ENCODE peak calls at places on chromosomes 11 and 22, in ten cellular contexts. One of them, this sample, is unnamed.

GRCh38 chr22:20146777-20147176 is 4.1 kb downstream of the CCDC188 start:
- DNase-seq in tibial nerve: no peak
- DNase-seq in GM12891: peak; percentile 63
- DNase-seq in A549: no peak
- DNase-seq in uterus: no peak
- DNase-seq in sigmoid colon: no peak
- DNase-seq in testis: no peak
- DNase-seq in H54: no peak
- DNase-seq in heart left ventricle: no peak
- DNase-seq in body of pancreas: no peak
- DNase-seq in this sample: no peak

GRCh38 chr11:104999716-105000115 is 23.3 kb downstream of the CASP5 start:
- DNase-seq in heart left ventricle: no peak
- DNase-seq in GM12891: no peak
- DNase-seq in sigmoid colon: no peak
- DNase-seq in body of pancreas: no peak
- DNase-seq in H54: no peak
- DNase-seq in testis: no peak
- DNase-seq in A549: no peak
- DNase-seq in tibial nerve: no peak
- DNase-seq in uterus: no peak
- DNase-seq in this sample: no peak

GRCh38 chr11:86205415-86206268 is 38.9 kb upstream of the EED start:
- DNase-seq in A549: no peak
- DNase-seq in uterus: no peak
- DNase-seq in tibial nerve: peak; percentile 24
- DNase-seq in GM12891: no peak
- DNase-seq in H54: no peak
- DNase-seq in testis: no peak
- DNase-seq in heart left ventricle: no peak
- DNase-seq in sigmoid colon: no peak
- DNase-seq in body of pancreas: no peak
- DNase-seq in this sample: no peak

GRCh38 chr11:9004310-9004945 is 627 bp upstream of the NRIP3 start:
- DNase-seq in tibial nerve: no peak
- DNase-seq in H54: no peak
- DNase-seq in body of pancreas: peak; percentile 27
- DNase-seq in A549: no peak
- DNase-seq in uterus: peak; percentile 23
- DNase-seq in sigmoid colon: no peak
- DNase-seq in GM12891: peak; percentile 17
- DNase-seq in heart left ventricle: no peak
- DNase-seq in testis: peak; percentile 22
- DNase-seq in this sample: no peak

GRCh38 chr11:125359130-125359529 is 136.9 kb downstream of the FEZ1 start:
- DNase-seq in sigmoid colon: no peak
- DNase-seq in GM12891: no peak
- DNase-seq in tibial nerve: no peak
- DNase-seq in testis: no peak
- DNase-seq in body of pancreas: no peak
- DNase-seq in uterus: no peak
- DNase-seq in heart left ventricle: no peak
- DNase-seq in A549: no peak
- DNase-seq in H54: no peak
- DNase-seq in this sample: no peak

GRCh38 chr11:20113147-20113435 is 47.2 kb downstream of the DBX1 start:
- DNase-seq in sigmoid colon: no peak
- DNase-seq in uterus: no peak
- DNase-seq in H54: no peak
- DNase-seq in tibial nerve: no peak
- DNase-seq in A549: no peak
- DNase-seq in testis: no peak
- DNase-seq in heart left ventricle: no peak
- DNase-seq in GM12891: no peak
- DNase-seq in body of pancreas: no peak
- DNase-seq in this sample: no peak

GRCh38 chr11:88103337-88104206 is 71.7 kb downstream of the RAB38 start:
- DNase-seq in tibial nerve: no peak
- DNase-seq in testis: peak; percentile 52
- DNase-seq in heart left ventricle: peak; percentile 8
- DNase-seq in H54: peak; percentile 3
- DNase-seq in uterus: no peak
- DNase-seq in sigmoid colon: no peak
- DNase-seq in GM12891: peak; percentile 4
- DNase-seq in body of pancreas: peak; percentile 52
- DNase-seq in A549: peak; percentile 95
- DNase-seq in this sample: no peak

GRCh38 chr11:96342131-96342970 is 644 bp downstream of the MAML2 start:
- DNase-seq in uterus: no peak
- DNase-seq in heart left ventricle: no peak
- DNase-seq in H54: no peak
- DNase-seq in GM12891: no peak
- DNase-seq in sigmoid colon: no peak
- DNase-seq in body of pancreas: no peak
- DNase-seq in testis: no peak
- DNase-seq in A549: no peak
- DNase-seq in tibial nerve: no peak
- DNase-seq in this sample: no peak

GRCh38 chr11:995058-995751 is 41.3 kb downstream of the MUC6 start:
- DNase-seq in heart left ventricle: no peak
- DNase-seq in testis: no peak
- DNase-seq in H54: no peak
- DNase-seq in GM12891: no peak
- DNase-seq in A549: peak; percentile 36
- DNase-seq in sigmoid colon: no peak
- DNase-seq in uterus: no peak
- DNase-seq in tibial nerve: no peak
- DNase-seq in body of pancreas: no peak
- DNase-seq in this sample: no peak

GRCh38 chr11:62880231-62880802 is 379 bp upstream of the SLC3A2 start:
- DNase-seq in A549: peak; percentile 37
- DNase-seq in testis: peak; percentile 72
- DNase-seq in heart left ventricle: peak; percentile 68
- DNase-seq in H54: no peak
- DNase-seq in uterus: peak; percentile 76
- DNase-seq in body of pancreas: no peak
- DNase-seq in sigmoid colon: no peak
- DNase-seq in GM12891: no peak
- DNase-seq in tibial nerve: no peak
- DNase-seq in this sample: no peak

GRCh38 chr11:34274712-34275398 is 83.0 kb downstream of the ABTB2 start:
- DNase-seq in body of pancreas: peak; percentile 79
- DNase-seq in sigmoid colon: peak; percentile 96
- DNase-seq in GM12891: no peak
- DNase-seq in H54: peak; percentile 87
- DNase-seq in A549: peak; percentile 94
- DNase-seq in testis: peak; percentile 65
- DNase-seq in uterus: peak; percentile 94
- DNase-seq in heart left ventricle: peak; percentile 82
- DNase-seq in tibial nerve: peak; percentile 93
- DNase-seq in this sample: peak; percentile 83

GRCh38 chr11:14455648-14456430 is 43.8 kb downstream of the COPB1 start:
- DNase-seq in tibial nerve: no peak
- DNase-seq in heart left ventricle: no peak
- DNase-seq in GM12891: no peak
- DNase-seq in H54: no peak
- DNase-seq in A549: no peak
- DNase-seq in testis: no peak
- DNase-seq in body of pancreas: no peak
- DNase-seq in sigmoid colon: no peak
- DNase-seq in uterus: no peak
- DNase-seq in this sample: no peak

GRCh38 chr22:46145361-46145851 is 4.9 kb upstream of the PPARA start:
- DNase-seq in heart left ventricle: no peak
- DNase-seq in GM12891: no peak
- DNase-seq in uterus: peak; percentile 11
- DNase-seq in A549: no peak
- DNase-seq in sigmoid colon: peak; percentile 50
- DNase-seq in body of pancreas: no peak
- DNase-seq in tibial nerve: no peak
- DNase-seq in testis: no peak
- DNase-seq in H54: no peak
- DNase-seq in this sample: peak; percentile 30

GRCh38 chr11:24267015-24267414 is 229.8 kb upstream of the LUZP2 start:
- DNase-seq in A549: no peak
- DNase-seq in H54: no peak
- DNase-seq in body of pancreas: no peak
- DNase-seq in uterus: no peak
- DNase-seq in testis: no peak
- DNase-seq in tibial nerve: no peak
- DNase-seq in sigmoid colon: no peak
- DNase-seq in heart left ventricle: no peak
- DNase-seq in GM12891: no peak
- DNase-seq in this sample: no peak

GRCh38 chr22:39568278-39568981 is 2.1 kb upstream of the CACNA1I start:
- DNase-seq in GM12891: no peak
- DNase-seq in heart left ventricle: no peak
- DNase-seq in tibial nerve: no peak
- DNase-seq in uterus: no peak
- DNase-seq in testis: no peak
- DNase-seq in A549: no peak
- DNase-seq in body of pancreas: no peak
- DNase-seq in sigmoid colon: no peak
- DNase-seq in H54: no peak
- DNase-seq in this sample: no peak

GRCh38 chr11:1810761-1811160 is 24.0 kb upstream of the SYT8 start:
- DNase-seq in body of pancreas: no peak
- DNase-seq in testis: no peak
- DNase-seq in uterus: no peak
- DNase-seq in A549: no peak
- DNase-seq in heart left ventricle: no peak
- DNase-seq in sigmoid colon: no peak
- DNase-seq in H54: no peak
- DNase-seq in tibial nerve: no peak
- DNase-seq in GM12891: no peak
- DNase-seq in this sample: no peak

GRCh38 chr11:47394322-47395224 is 13.8 kb upstream of the SLC39A13 start:
- DNase-seq in uterus: no peak
- DNase-seq in sigmoid colon: peak; percentile 61
- DNase-seq in heart left ventricle: peak; percentile 62
- DNase-seq in tibial nerve: no peak
- DNase-seq in testis: no peak
- DNase-seq in H54: no peak
- DNase-seq in body of pancreas: no peak
- DNase-seq in A549: no peak
- DNase-seq in GM12891: peak; percentile 91
- DNase-seq in this sample: peak; percentile 87
- TF ChIP-seq POLR2A in uterus: peak; percentile 17
- TF ChIP-seq POLR2A in sigmoid colon: no peak
- TF ChIP-seq POLR2A in heart left ventricle: no peak
- TF ChIP-seq POLR2A in tibial nerve: peak; percentile 28
- TF ChIP-seq POLR2A in testis: no peak
- TF ChIP-seq POLR2A in H54: no peak
- TF ChIP-seq POLR2A in body of pancreas: peak; percentile 46
- TF ChIP-seq POLR2A in A549: no peak
- TF ChIP-seq POLR2A in GM12891: peak; percentile 39
- TF ChIP-seq POLR2A in this sample: no peak

DNA sequence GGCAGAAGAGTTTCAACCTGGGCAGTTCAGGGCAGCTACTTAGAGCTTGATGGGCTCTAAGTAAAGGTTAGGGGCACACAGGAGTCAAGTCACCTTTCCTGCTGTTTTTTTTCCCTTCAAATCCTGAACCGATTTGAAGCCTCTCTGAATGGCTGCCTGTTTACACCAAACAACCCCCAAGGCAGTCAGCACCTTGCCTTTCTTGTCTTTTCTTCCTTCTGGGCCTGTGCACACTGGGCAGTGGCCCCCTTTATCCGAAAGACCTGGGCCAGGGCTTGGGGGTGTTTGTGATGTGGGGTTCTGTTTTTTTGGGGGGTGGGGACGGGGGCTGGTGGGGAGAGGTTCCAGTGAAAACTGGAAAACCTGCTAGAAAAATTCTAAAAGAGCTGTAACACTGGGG is 4.3 kb downstream of the RSPH14 start:
- DNase-seq in A549: no peak
- DNase-seq in uterus: no peak
- DNase-seq in GM12891: no peak
- DNase-seq in tibial nerve: no peak
- DNase-seq in heart left ventricle: no peak
- DNase-seq in body of pancreas: no peak
- DNase-seq in testis: no peak
- DNase-seq in sigmoid colon: no peak
- DNase-seq in H54: no peak
- DNase-seq in this sample: no peak
- TF ChIP-seq POLR2A in A549: no peak
- TF ChIP-seq POLR2A in uterus: no peak
- TF ChIP-seq POLR2A in GM12891: no peak
- TF ChIP-seq POLR2A in tibial nerve: no peak
- TF ChIP-seq POLR2A in heart left ventricle: no peak
- TF ChIP-seq POLR2A in body of pancreas: no peak
- TF ChIP-seq POLR2A in testis: no peak
- TF ChIP-seq POLR2A in sigmoid colon: no peak
- TF ChIP-seq POLR2A in H54: no peak
- TF ChIP-seq POLR2A in this sample: no peak

GRCh38 chr11:60913793-60914619 is at the start of gene TMEM109:
- DNase-seq in sigmoid colon: peak; percentile 94
- DNase-seq in body of pancreas: peak; percentile 81
- DNase-seq in A549: peak; percentile 87
- DNase-seq in GM12891: peak; percentile 83
- DNase-seq in heart left ventricle: peak; percentile 90
- DNase-seq in H54: peak; percentile 90
- DNase-seq in uterus: peak; percentile 87
- DNase-seq in testis: peak; percentile 94
- DNase-seq in tibial nerve: peak; percentile 85
- DNase-seq in this sample: peak; percentile 89
- TF ChIP-seq POLR2A in sigmoid colon: no peak
- TF ChIP-seq POLR2A in body of pancreas: peak; percentile 67
- TF ChIP-seq POLR2A in A549: peak; percentile 71
- TF ChIP-seq POLR2A in GM12891: peak; percentile 37
- TF ChIP-seq POLR2A in heart left ventricle: no peak
- TF ChIP-seq POLR2A in H54: peak; percentile 68
- TF ChIP-seq POLR2A in uterus: peak; percentile 59
- TF ChIP-seq POLR2A in testis: peak; percentile 47
- TF ChIP-seq POLR2A in tibial nerve: peak; percentile 68
- TF ChIP-seq POLR2A in this sample: peak; percentile 57

DNA sequence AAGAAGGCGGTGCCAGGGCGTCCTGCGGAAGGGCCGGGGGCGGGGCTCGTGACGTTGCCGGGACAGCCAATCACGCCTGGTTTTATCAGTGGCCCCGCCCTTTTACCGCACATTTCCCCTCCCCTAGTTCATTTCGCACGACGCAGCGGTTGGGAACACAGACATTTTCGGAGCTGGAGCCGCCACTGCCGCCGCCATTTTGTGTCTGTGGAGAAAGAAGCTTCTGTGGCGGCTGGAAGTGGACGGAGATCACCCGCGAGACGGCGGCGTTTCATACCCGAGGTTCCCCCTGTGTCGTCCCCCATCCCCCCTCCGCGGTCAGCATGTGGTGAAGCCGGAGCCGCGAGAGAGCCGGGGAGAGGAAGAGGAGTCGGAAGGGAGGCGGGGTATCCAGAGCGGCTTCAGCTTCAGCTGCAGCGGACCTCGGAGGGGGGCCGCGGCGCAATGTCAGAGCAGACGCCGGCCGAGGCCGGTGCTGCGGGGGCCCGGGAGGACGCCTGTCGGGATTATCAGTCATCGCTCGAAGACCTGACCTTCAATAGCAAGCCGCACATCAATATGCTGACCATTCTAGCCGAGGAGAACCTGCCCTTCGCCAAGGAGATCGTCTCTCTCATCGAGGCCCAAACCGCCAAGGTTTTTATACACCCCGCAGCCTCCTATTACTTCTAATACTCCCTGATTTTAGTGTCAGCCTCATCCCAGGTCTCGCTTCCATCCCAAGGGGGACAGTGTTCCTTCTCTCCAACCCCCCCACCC is at the start of gene PCF11:
- DNase-seq in heart left ventricle: no peak
- DNase-seq in GM12891: no peak
- DNase-seq in A549: no peak
- DNase-seq in sigmoid colon: no peak
- DNase-seq in uterus: no peak
- DNase-seq in tibial nerve: no peak
- DNase-seq in H54: no peak
- DNase-seq in body of pancreas: no peak
- DNase-seq in testis: peak; percentile 23
- DNase-seq in this sample: peak; percentile 99
- TF ChIP-seq POLR2A in heart left ventricle: peak; percentile 100
- TF ChIP-seq POLR2A in GM12891: peak; percentile 95
- TF ChIP-seq POLR2A in A549: peak; percentile 96
- TF ChIP-seq POLR2A in sigmoid colon: peak; percentile 100
- TF ChIP-seq POLR2A in uterus: peak; percentile 99
- TF ChIP-seq POLR2A in tibial nerve: peak; percentile 100
- TF ChIP-seq POLR2A in H54: peak; percentile 98
- TF ChIP-seq POLR2A in body of pancreas: peak; percentile 100
- TF ChIP-seq POLR2A in testis: peak; percentile 100
- TF ChIP-seq POLR2A in this sample: peak; percentile 99